ENCODE peak calls at places on chromosomes 1 and 21, in seven cellular contexts. X is GM06990, Q is left lung, C is dorsolateral prefrontal cortex, G is bronchial epithelial cell, Z is foreskin fibroblast, B is body of pancreas. V is an unnamed sample.
A peak's percentile ranks its signal among the peaks of the same experiment; 100 is the strongest.

GRCh38 chr21:45632165-45632896 is 11.2 kb upstream of the PCBP3 start:
- DNase-seq in Z (no peak), B (no peak), Q (no peak), C (no peak), X (no peak), G (no peak), V (peak; percentile 42)

GRCh38 chr1:41633764-41634163 is 149.3 kb upstream of the EDN2 start:
- DNase-seq in B (no peak), Q (no peak), G (no peak), C (no peak), X (no peak), Z (no peak), V (no peak)

GRCh38 chr21:33691945-33692594 is 49.8 kb downstream of the ITSN1 start:
- DNase-seq in Z (no peak), B (no peak), X (no peak), Q (no peak), C (no peak), G (no peak), V (no peak)

GRCh38 chr1:29428216-29428615 is 191.9 kb downstream of the PTPRU start:
- DNase-seq in B (no peak), Q (no peak), C (no peak), G (no peak), X (no peak), Z (no peak), V (no peak)

GRCh38 chr1:154730986-154731489 is 123.1 kb upstream of the ADAR start:
- DNase-seq in C (no peak), B (no peak), Q (no peak), Z (no peak), G (peak; percentile 32), X (no peak), V (no peak)

GRCh38 chr1:40140211-40140709 is 20.9 kb upstream of the RLF start:
- DNase-seq in Q (peak; percentile 53), C (no peak), B (no peak), G (peak; percentile 37), X (no peak), Z (no peak), V (peak; percentile 9)

GRCh38 chr1:9111957-9112356 is 16.9 kb downstream of the GPR157 start:
- DNase-seq in Z (no peak), C (no peak), X (no peak), B (no peak), Q (no peak), G (peak; percentile 75), V (peak; percentile 88)

GRCh38 chr1:8663915-8664331 is 153.5 kb downstream of the RERE start:
- DNase-seq in Q (no peak), X (no peak), G (no peak), B (no peak), Z (peak; percentile 26), C (no peak), V (peak; percentile 64)

GRCh38 chr1:40817791-40818263 is 34.2 kb downstream of the KCNQ4 start:
- DNase-seq in Q (no peak), G (no peak), B (no peak), Z (peak; percentile 19), C (no peak), X (no peak), V (peak; percentile 31)

GRCh38 chr1:41673806-41674205 is 189.3 kb upstream of the EDN2 start:
- DNase-seq in G (no peak), Q (no peak), B (no peak), X (peak; percentile 57), Z (no peak), C (no peak), V (peak; percentile 58)

GRCh38 chr1:54262244-54262643 is 62.3 kb downstream of the MRPL37 start:
- DNase-seq in Q (no peak), B (no peak), G (no peak), Z (no peak), C (no peak), X (no peak), V (no peak)

GRCh38 chr1:205346956-205347574 is 9.7 kb downstream of the KLHDC8A start:
- DNase-seq in C (no peak), Z (no peak), Q (no peak), X (no peak), G (peak; percentile 92), B (no peak), V (no peak)

GRCh38 chr1:241323510-241323909 is 33.5 kb downstream of the RGS7 start:
- DNase-seq in X (no peak), Q (no peak), G (peak; percentile 4), Z (peak; percentile 78), C (no peak), B (no peak), V (peak; percentile 33)

GRCh38 chr21:36684957-36685714 is 13.8 kb upstream of the SIM2 start:
- DNase-seq in G (no peak), B (no peak), C (no peak), Z (no peak), Q (no peak), X (no peak), V (no peak)

GRCh38 chr21:35933466-35933865 is 126.9 kb downstream of the SETD4 start:
- DNase-seq in B (no peak), C (no peak), G (peak; percentile 60), X (no peak), Q (peak; percentile 72), Z (peak; percentile 96), V (peak; percentile 15)

GRCh38 chr1:246789454-246790339 is 65.5 kb downstream of the SCCPDH start:
- DNase-seq in Q (no peak), C (no peak), G (no peak), Z (no peak), X (no peak), B (no peak), V (no peak)

GRCh38 chr1:84782311-84782771 is 92.1 kb upstream of the SSX2IP start:
- DNase-seq in Q (peak; percentile 60), B (peak; percentile 78), G (no peak), X (peak; percentile 69), C (peak; percentile 61), Z (peak; percentile 47), V (peak; percentile 78)
- H3K4me3 ChIP-seq in Q (no peak overlapping the region), B (no peak overlapping the region), G (no peak overlapping the region), X (no peak overlapping the region), C (peak overlapping the region; percentile 44), Z (no peak overlapping the region), V (peak overlapping the region; percentile 14)

GRCh38 chr1:15515026-15515663 is 8.9 kb downstream of the CASP9 start:
- DNase-seq in Q (no peak), C (no peak), G (peak; percentile 41), B (no peak), Z (peak; percentile 8), X (no peak), V (no peak)
- TF ChIP-seq CTCF in Q (no peak), C (no peak), G (no peak), B (no peak), Z (no peak), X (no peak), V (no peak)

GRCh38 chr1:108600504-108600903 is 40.6 kb downstream of the EEIG2 start:
- DNase-seq in B (no peak), G (no peak), X (no peak), Q (no peak), Z (peak; percentile 16), C (no peak), V (no peak)
- H3K4me3 ChIP-seq in B (no peak overlapping the region), G (no peak overlapping the region), X (no peak overlapping the region), Q (no peak overlapping the region), Z (peak overlapping the region; percentile 19), C (no peak overlapping the region), V (no peak overlapping the region)

GRCh38 chr1:44822981-44823451 is 14.7 kb downstream of the BTBD19 start:
- DNase-seq in C (no peak), Z (no peak), Q (no peak), G (no peak), X (no peak), B (peak; percentile 13), V (no peak)

GRCh38 chr1:44820328-44820944 is 12.1 kb downstream of the BTBD19 start:
- DNase-seq in Z (no peak), Q (no peak), G (no peak), C (peak; percentile 28), B (no peak), X (peak; percentile 86), V (no peak)

GRCh38 chr1:44819594-44820327 is 11.4 kb downstream of the BTBD19 start:
- DNase-seq in G (peak; percentile 92), C (peak; percentile 64), X (peak; percentile 83), Z (peak; percentile 94), Q (peak; percentile 80), B (peak; percentile 83), V (peak; percentile 97)

GRCh38 chr1:44820945-44821715 is 12.8 kb downstream of the BTBD19 start:
- DNase-seq in G (no peak), C (no peak), Z (no peak), Q (no peak), X (no peak), B (no peak), V (no peak)

DNA sequence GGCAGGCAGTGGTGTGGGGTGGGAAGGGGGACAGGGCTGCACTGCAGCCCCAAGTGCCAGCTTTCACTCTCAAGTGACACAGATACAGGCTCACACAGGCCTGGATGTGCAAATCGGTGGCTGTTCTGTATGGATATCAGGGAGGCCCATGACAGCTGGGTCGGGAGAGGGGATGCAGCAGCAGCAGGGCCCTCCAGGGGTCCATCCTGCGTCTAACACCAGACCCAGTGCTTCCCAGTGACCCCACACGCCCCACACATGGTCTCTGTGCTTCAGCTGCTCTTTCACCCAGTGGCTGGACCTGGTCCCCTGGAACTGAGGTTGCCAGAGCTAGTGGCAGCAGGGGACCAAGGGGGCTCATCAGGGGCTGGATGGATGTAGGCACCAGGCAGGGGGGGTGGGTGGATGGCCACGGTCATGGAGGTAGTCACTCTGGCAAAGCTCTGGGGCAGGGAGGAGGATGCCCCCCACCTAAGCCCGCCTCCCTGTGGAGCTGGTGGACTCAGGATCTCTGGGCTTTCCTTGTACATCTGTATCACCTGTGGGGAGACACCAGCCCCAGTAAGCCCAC is 13.9 kb downstream of the BTBD19 start:
- DNase-seq in C (no peak), B (no peak), X (no peak), Q (no peak), Z (no peak), G (no peak), V (no peak)
- TF ChIP-seq CTCF in C (no peak), B (no peak), X (no peak), Q (no peak), Z (no peak), G (no peak), V (no peak)

DNA sequence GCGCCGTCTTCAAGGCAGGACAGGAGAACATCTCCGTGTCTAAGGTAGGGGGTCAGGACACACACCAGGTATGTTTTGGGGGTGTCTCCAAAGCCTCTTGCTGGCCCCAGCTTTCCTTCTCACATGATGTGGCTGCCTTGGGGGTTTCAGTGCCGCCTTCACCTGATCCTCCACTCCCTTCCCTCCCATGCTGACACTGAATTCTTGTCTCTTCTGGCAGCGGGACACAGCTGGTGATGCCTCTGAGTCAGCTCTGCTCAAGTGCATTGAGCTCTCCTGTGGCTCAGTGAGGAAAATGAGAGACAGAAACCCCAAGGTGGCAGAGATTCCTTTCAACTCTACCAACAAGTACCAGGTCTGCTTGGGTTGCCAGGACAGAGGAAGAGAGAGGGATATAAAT is 13.5 kb downstream of the ATP1A2 start:
- DNase-seq in B (no peak), Z (peak; percentile 68), G (no peak), Q (no peak), C (peak; percentile 65), X (no peak), V (no peak)
- H3K4me3 ChIP-seq in B (no peak overlapping the region), Z (no peak overlapping the region), G (no peak overlapping the region), Q (no peak overlapping the region), C (no peak overlapping the region), X (no peak overlapping the region), V (no peak overlapping the region)

V was measured in GM12865.